ENCODE peak calls at places on chromosomes 5 and 9, in nine cellular contexts. V, Z, P, E, C, T, R, M and J are unnamed samples. For H3K4me1, the result is how much of the 10 kb centered on the place peaks cover.

GRCh38 chr5:33120671-33121070 is 320.1 kb upstream of the TARS1 start:
- DNase-seq in V (no peak), Z (no peak), P (no peak), E (no peak), C (peak), T (no peak), R (no peak), M (peak), J (no peak)

GRCh38 chr5:165143727-165144210 is 1638.3 kb downstream of the MAT2B start:
- DNase-seq in V (no peak), Z (no peak), P (no peak), E (no peak), C (no peak), T (no peak), R (no peak), M (no peak), J (no peak)

GRCh38 chr5:55427157-55427556 is 107.6 kb downstream of the PLPP1 start:
- DNase-seq in V (no peak), Z (no peak), P (no peak), E (no peak), C (peak), T (peak), R (peak), M (peak), J (no peak)

GRCh38 chr5:68669864-68670263 is 423.9 kb upstream of the SLC30A5 start:
- DNase-seq in V (no peak), Z (no peak), P (no peak), E (no peak), C (no peak), T (no peak), R (no peak), M (no peak), J (no peak)

GRCh38 chr5:149946118-149946517 is 1.5 kb upstream of the PDE6A start:
- DNase-seq in V (no peak), Z (no peak), P (no peak), E (no peak), C (no peak), T (no peak), R (no peak), M (no peak), J (no peak)

GRCh38 chr9:14645648-14646047 is 47.6 kb downstream of the ZDHHC21 start:
- DNase-seq in V (no peak), Z (no peak), P (no peak), E (no peak), C (no peak), T (no peak), R (no peak), M (peak), J (no peak)

GRCh38 chr5:85732185-85732584 is 885.6 kb upstream of the COX7C start:
- DNase-seq in V (no peak), Z (no peak), P (no peak), E (no peak), C (no peak), T (no peak), R (no peak), M (no peak), J (no peak)

GRCh38 chr5:159440235-159440634 is 109.9 kb upstream of the IL12B start:
- DNase-seq in V (peak), Z (no peak), P (no peak), E (no peak), C (no peak), T (no peak), R (no peak), M (no peak), J (no peak)

GRCh38 chr9:27188426-27188825 is 79.4 kb downstream of the TEK start:
- DNase-seq in V (no peak), Z (no peak), P (no peak), E (no peak), C (no peak), T (no peak), R (no peak), M (no peak), J (no peak)

GRCh38 chr9:73213300-73213699 is 61.6 kb downstream of the ANXA1 start:
- DNase-seq in V (no peak), Z (no peak), P (no peak), E (no peak), C (no peak), T (no peak), R (no peak), M (no peak), J (no peak)

GRCh38 chr5:119313876-119314605 is 41.8 kb upstream of the TNFAIP8 start:
- DNase-seq in V (no peak), Z (no peak), P (no peak), E (no peak), C (no peak), T (no peak), R (no peak), M (no peak), J (no peak)

GRCh38 chr5:168656633-168657032 is 77.5 kb upstream of the PANK3 start:
- DNase-seq in V (no peak), Z (no peak), P (peak), E (no peak), C (peak), T (no peak), R (no peak), M (peak), J (no peak)

GRCh38 chr5:42870882-42871418 is 59.3 kb upstream of the SELENOP start:
- DNase-seq in V (no peak), Z (no peak), P (no peak), E (no peak), C (peak), T (no peak), R (no peak), M (no peak), J (no peak)

GRCh38 chr9:80501635-80502034 is 929.9 kb downstream of the TLE4 start:
- DNase-seq in V (no peak), Z (no peak), P (no peak), E (no peak), C (peak), T (no peak), R (no peak), M (no peak), J (peak)

GRCh38 chr9:91305596-91305995 is 56.1 kb downstream of the AUH start:
- DNase-seq in V (no peak), Z (no peak), P (no peak), E (no peak), C (no peak), T (no peak), R (peak), M (no peak), J (no peak)

GRCh38 chr9:13274901-13275641 is 4.4 kb downstream of the MPDZ start:
- DNase-seq in V (peak), Z (no peak), P (no peak), E (no peak), C (peak), T (no peak), R (no peak), M (peak), J (no peak)

GRCh38 chr5:14034991-14035390 is 90.5 kb upstream of the DNAH5 start:
- DNase-seq in V (no peak), Z (no peak), P (no peak), E (no peak), C (no peak), T (no peak), R (no peak), M (peak), J (no peak)

GRCh38 chr5:109167586-109167985 is 242.2 kb downstream of the PJA2 start:
- DNase-seq in V (no peak), Z (no peak), P (no peak), E (no peak), C (no peak), T (no peak), R (no peak), M (no peak), J (no peak)

GRCh38 chr9:128482186-128482585 is 22.3 kb upstream of the GLE1 start:
- DNase-seq in V (no peak), Z (no peak), P (no peak), E (no peak), C (no peak), T (no peak), R (no peak), M (no peak), J (no peak)

GRCh38 chr5:97534166-97534565 is 351.1 kb upstream of the RIOK2 start:
- DNase-seq in V (peak), Z (no peak), P (peak), E (no peak), C (peak), T (peak), R (no peak), M (peak), J (peak)

GRCh38 chr9:133690111-133690561 is 48.0 kb downstream of the SARDH start:
- DNase-seq in V (no peak), Z (peak), P (no peak), E (no peak), C (no peak), T (no peak), R (no peak), M (no peak), J (peak)

GRCh38 chr9:18743976-18744375 is 270.0 kb downstream of the ADAMTSL1 start:
- DNase-seq in V (no peak), Z (no peak), P (no peak), E (no peak), C (peak), T (no peak), R (no peak), M (peak), J (peak)

GRCh38 chr9:88932766-88933165 is 58.5 kb upstream of the S1PR3 start:
- DNase-seq in V (peak), Z (no peak), P (no peak), E (no peak), C (no peak), T (no peak), R (no peak), M (no peak), J (no peak)

GRCh38 chr9:120383999-120384924 is 195.7 kb downstream of the CDK5RAP2 start:
- DNase-seq in V (peak), Z (no peak), P (no peak), E (no peak), C (peak), T (peak), R (peak), M (peak), J (no peak)

GRCh38 chr9:134315716-134316443 is 10.4 kb upstream of the RXRA start:
- DNase-seq in V (no peak), Z (peak), P (no peak), E (no peak), C (no peak), T (peak), R (peak), M (peak), J (no peak)

GRCh38 chr5:158175664-158176507 is 316.9 kb upstream of the CLINT1 start:
- DNase-seq in V (no peak), Z (peak), P (no peak), E (no peak), C (no peak), T (peak), R (no peak), M (peak), J (no peak)

GRCh38 chr9:6055213-6055612 is 39.8 kb upstream of the RANBP6 start:
- DNase-seq in V (peak), Z (no peak), P (peak), E (peak), C (peak), T (peak), R (no peak), M (peak), J (peak)

GRCh38 chr5:122076023-122076422 is 2.0 kb downstream of the LOX start:
- DNase-seq in V (no peak), Z (no peak), P (no peak), E (no peak), C (peak), T (no peak), R (no peak), M (peak), J (no peak)

GRCh38 chr5:891117-891836 is 1.3 kb downstream of the BRD9 start:
- DNase-seq in V (peak), Z (no peak), P (no peak), E (no peak), C (peak), T (no peak), R (no peak), M (peak), J (no peak)
- H3K27ac ChIP-seq in V (no peak), Z (no peak), P (no peak), E (peak), C (no peak), T (no peak), R (no peak), M (peak), J (peak)

DNA sequence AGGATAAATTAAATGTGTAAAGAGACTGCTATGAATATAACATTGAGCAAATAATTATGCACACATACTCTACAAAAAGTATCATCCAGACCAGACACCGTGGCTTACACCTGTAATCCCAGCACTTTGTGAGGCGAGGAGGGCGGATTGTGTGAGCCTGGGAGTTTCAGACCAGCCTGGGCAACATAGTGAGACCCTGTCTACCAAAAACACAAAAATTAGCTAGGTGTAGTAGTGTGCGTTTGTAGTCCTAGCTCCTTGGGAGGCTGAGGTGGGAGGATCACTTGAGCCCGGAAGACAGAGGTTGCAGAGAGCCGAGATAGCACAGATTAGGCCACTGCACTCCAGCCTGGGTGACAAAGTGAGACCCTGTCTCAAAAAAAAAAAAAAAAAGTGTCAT is 2.4 kb upstream of the CDC42SE2 start:
- DNase-seq in V (no peak), Z (no peak), P (no peak), E (no peak), C (no peak), T (no peak), R (no peak), M (no peak), J (no peak)
- H3K4me1 ChIP-seq in V (under half), Z (half or more), P (under half), E (under half), C (under half), T (under half), R (under half), M (under half), J (under half)

GRCh38 chr9:104895572-104895971 is 32.4 kb downstream of the ABCA1 start:
- DNase-seq in V (no peak), Z (no peak), P (no peak), E (no peak), C (peak), T (no peak), R (no peak), M (peak), J (peak)
- H3K27ac ChIP-seq in V (no peak), Z (no peak), P (no peak), E (no peak), C (no peak), T (no peak), R (no peak), M (peak), J (no peak)

GRCh38 chr5:609506-609905 is 2.6 kb upstream of the CEP72 start:
- DNase-seq in V (no peak), Z (peak), P (no peak), E (no peak), C (no peak), T (peak), R (no peak), M (no peak), J (no peak)

GRCh38 chr5:610011-610743 is 2.0 kb upstream of the CEP72 start:
- DNase-seq in V (no peak), Z (peak), P (no peak), E (no peak), C (no peak), T (peak), R (no peak), M (no peak), J (no peak)

GRCh38 chr5:610744-611730 is 1.1 kb upstream of the CEP72 start:
- DNase-seq in V (no peak), Z (no peak), P (no peak), E (no peak), C (no peak), T (no peak), R (no peak), M (no peak), J (no peak)

GRCh38 chr5:611731-612486 is at the start of gene CEP72:
- DNase-seq in V (peak), Z (peak), P (peak), E (peak), C (peak), T (peak), R (peak), M (peak), J (peak)

DNA sequence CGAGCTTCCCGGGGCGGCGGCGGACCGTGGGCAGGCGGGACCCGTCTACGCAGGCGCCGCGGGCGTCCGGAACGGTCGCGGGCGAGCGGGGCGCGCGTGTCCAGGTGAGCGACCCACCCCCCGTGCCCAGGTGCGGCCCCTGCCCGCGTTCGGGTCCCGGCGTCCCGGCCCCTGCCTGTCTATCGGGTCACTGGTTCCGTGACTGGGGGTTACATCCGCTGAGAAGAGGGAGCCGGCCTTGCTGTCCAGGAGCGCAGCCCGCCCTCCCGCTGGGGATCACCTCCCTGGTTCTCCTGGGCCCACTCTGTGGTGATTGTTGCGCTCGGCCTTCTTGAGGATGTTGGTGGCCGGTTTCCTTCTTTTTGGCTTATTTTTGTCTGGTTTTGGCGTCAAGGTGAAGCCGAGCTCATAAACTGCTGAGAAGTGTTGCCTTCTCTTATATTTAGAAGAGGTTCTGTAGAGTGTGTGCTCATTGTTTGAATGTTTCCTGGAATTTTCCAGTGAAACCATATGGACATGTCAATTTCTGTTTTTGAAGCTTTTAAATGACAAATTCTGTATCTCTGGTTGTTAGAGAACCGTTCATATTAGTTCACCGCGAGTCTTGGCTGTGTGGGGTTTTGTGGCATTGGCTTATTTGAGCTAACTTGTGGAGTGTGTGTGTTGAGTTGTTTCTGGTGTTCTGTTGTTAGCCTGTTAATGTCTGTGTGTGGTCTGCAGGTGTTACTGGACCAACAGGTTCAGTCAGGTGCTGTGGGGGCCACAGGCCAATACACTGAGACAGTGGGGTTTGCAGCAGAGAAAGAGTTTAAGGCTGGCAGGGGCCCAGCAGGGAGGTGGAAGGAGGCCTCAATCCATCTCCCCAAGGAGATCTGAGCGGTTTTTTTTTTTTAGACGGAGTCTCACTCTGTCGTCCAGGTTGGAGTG is 621 bp downstream of the CEP72 start:
- DNase-seq in V (peak), Z (peak), P (no peak), E (no peak), C (peak), T (peak), R (no peak), M (peak), J (no peak)
- H3K4me1 ChIP-seq in V (under half), Z (under half), P (under half), E (under half), C (under half), T (under half), R (under half), M (under half), J (under half)

DNA sequence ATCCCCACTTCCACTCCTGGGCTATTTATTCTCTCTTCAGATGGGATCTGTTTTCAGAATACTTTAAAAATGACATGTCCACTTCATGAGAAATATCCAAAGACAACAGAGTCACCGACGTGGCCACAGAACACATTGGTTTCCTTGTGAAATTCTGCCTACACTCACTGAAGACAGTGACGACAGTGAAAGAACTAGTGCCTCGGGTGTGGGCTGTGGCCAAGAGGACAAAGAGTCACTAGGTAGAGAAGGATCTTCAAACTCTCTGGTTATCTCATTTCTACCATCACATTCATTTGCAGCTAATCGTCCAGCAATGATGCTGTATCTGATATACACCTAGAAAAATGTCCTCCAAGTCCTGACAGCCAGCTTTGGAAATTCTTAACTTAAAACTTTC is 59.1 kb downstream of the HABP4 start:
- DNase-seq in V (no peak), Z (no peak), P (no peak), E (no peak), C (no peak), T (no peak), R (no peak), M (no peak), J (no peak)
- H3K27ac ChIP-seq in V (no peak), Z (no peak), P (peak), E (no peak), C (peak), T (no peak), R (peak), M (no peak), J (no peak)

GRCh38 chr5:173319610-173320100 is 8.6 kb downstream of the STC2 start:
- DNase-seq in V (no peak), Z (no peak), P (no peak), E (no peak), C (no peak), T (no peak), R (no peak), M (no peak), J (no peak)

GRCh38 chr5:173318881-173319609 is 9.2 kb downstream of the STC2 start:
- DNase-seq in V (no peak), Z (no peak), P (no peak), E (no peak), C (no peak), T (no peak), R (no peak), M (no peak), J (no peak)

GRCh38 chr5:173317091-173317685 is 11.0 kb downstream of the STC2 start:
- DNase-seq in V (no peak), Z (no peak), P (no peak), E (no peak), C (no peak), T (no peak), R (no peak), M (no peak), J (no peak)

GRCh38 chr5:173317852-173318251 is 10.4 kb downstream of the STC2 start:
- DNase-seq in V (no peak), Z (no peak), P (no peak), E (no peak), C (no peak), T (no peak), R (no peak), M (no peak), J (no peak)

GRCh38 chr5:173318338-173318737 is 9.9 kb downstream of the STC2 start:
- DNase-seq in V (no peak), Z (no peak), P (no peak), E (no peak), C (no peak), T (no peak), R (no peak), M (no peak), J (no peak)
- H3K4me1 ChIP-seq in V (under half), Z (under half), P (under half), E (under half), C (under half), T (half or more), R (under half), M (under half), J (under half)

GRCh38 chr9:751137-752051 is 90.1 kb upstream of the DMRT1 start:
- DNase-seq in V (no peak), Z (no peak), P (no peak), E (no peak), C (peak), T (no peak), R (no peak), M (peak), J (peak)

GRCh38 chr9:752201-752600 is 89.3 kb upstream of the DMRT1 start:
- DNase-seq in V (no peak), Z (no peak), P (no peak), E (no peak), C (peak), T (no peak), R (peak), M (peak), J (peak)

GRCh38 chr9:754150-754931 is 87.2 kb upstream of the DMRT1 start:
- DNase-seq in V (no peak), Z (no peak), P (no peak), E (no peak), C (no peak), T (peak), R (no peak), M (no peak), J (no peak)

GRCh38 chr9:750264-750967 is 91.1 kb upstream of the DMRT1 start:
- DNase-seq in V (no peak), Z (no peak), P (no peak), E (no peak), C (no peak), T (no peak), R (no peak), M (no peak), J (no peak)

DNA sequence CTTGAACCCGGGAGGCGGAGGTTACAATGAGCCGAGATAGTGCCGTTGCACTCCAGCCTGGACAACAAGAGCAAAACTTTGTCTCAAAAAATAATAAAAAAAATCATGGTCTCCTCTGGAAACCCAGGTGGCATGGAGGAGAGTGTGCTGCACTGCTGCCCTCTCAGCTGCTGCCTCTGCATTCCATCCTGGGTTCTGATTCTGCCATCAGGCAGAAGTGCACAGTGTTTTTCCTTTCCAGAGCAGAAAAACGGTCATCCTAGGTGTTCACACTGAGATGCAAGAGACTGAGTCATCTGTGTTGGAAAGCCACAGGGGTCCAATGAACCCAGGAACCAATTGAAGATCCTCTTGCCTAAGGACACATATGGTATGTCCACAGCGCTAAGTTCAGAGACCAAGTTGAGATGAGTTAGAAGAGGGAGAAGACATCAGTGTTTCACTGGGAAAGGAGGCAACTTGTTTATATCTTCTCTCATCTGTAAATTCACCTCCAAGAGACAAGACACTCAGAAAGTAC is 88.8 kb upstream of the DMRT1 start:
- DNase-seq in V (no peak), Z (no peak), P (no peak), E (no peak), C (no peak), T (no peak), R (no peak), M (peak), J (no peak)
- H3K27ac ChIP-seq in V (no peak), Z (peak), P (no peak), E (no peak), C (no peak), T (no peak), R (no peak), M (peak), J (peak)